ENCODE peak calls at places on chromosome 10, in five cellular contexts. U is stimulated activated CD4-positive, alpha-beta T cell treated with anti-CD3 and anti-CD28 coated beads, Interleukin-4, amount 100 ng/mL, for 24 hours; A is LHCN-M2; E is lung; J is T-helper 22 cell. X is an unnamed sample.
A peak's percentile ranks its signal among the peaks of the same experiment; 100 is the strongest.

GRCh38 chr10:95421782-95422181 is 131.0 kb upstream of the PDLIM1 start:
- DNase-seq in U (no peak), A (no peak), E (no peak), J (no peak), X (no peak)

GRCh38 chr10:121332829-121333765 is 265.1 kb downstream of the FGFR2 start:
- DNase-seq in U (no peak), A (no peak), E (no peak), J (no peak), X (no peak)

GRCh38 chr10:85922363-85923129 is 444.0 kb downstream of the GRID1 start:
- DNase-seq in U (no peak), A (no peak), E (peak; percentile 25), J (no peak), X (no peak)

GRCh38 chr10:4809156-4809555 is 16.9 kb upstream of the AKR1E2 start:
- DNase-seq in U (no peak), A (no peak), E (no peak), J (no peak), X (no peak)

GRCh38 chr10:78335691-78336401 is 302.2 kb downstream of the RPS24 start:
- DNase-seq in U (no peak), A (peak; percentile 96), E (no peak), J (no peak), X (no peak)

GRCh38 chr10:29023678-29024077 is 265.2 kb upstream of the LYZL1 start:
- DNase-seq in U (no peak), A (peak; percentile 33), E (no peak), J (no peak), X (no peak)

GRCh38 chr10:85977642-85978041 is 389.0 kb downstream of the GRID1 start:
- DNase-seq in U (no peak), A (no peak), E (no peak), J (no peak), X (no peak)

GRCh38 chr10:55629792-55630490 is 731.1 kb downstream of the ZWINT start:
- DNase-seq in U (no peak), A (no peak), E (no peak), J (no peak), X (no peak)

GRCh38 chr10:50623299-50624153 is at the start of gene SGMS1:
- DNase-seq in U (peak; percentile 80), A (peak; percentile 81), E (peak; percentile 87), J (peak; percentile 62), X (peak; percentile 69)

GRCh38 chr10:96641396-96641795 is 54.6 kb upstream of the TM9SF3 start:
- DNase-seq in U (no peak), A (no peak), E (no peak), J (no peak), X (no peak)

GRCh38 chr10:97399843-97400545 is 1.1 kb downstream of the RRP12 start:
- DNase-seq in U (peak; percentile 51), A (peak; percentile 80), E (peak; percentile 52), J (no peak), X (no peak)

GRCh38 chr10:125520968-125521367 is 162.0 kb downstream of the TEX36 start:
- DNase-seq in U (no peak), A (no peak), E (no peak), J (no peak), X (no peak)

GRCh38 chr10:7329219-7329618 is 81.6 kb downstream of the SFMBT2 start:
- DNase-seq in U (no peak), A (no peak), E (no peak), J (no peak), X (no peak)

GRCh38 chr10:133160813-133161471 is 923 bp downstream of the KNDC1 start:
- DNase-seq in U (no peak), A (no peak), E (no peak), J (no peak), X (no peak)

GRCh38 chr10:47291682-47292081 is 8.3 kb upstream of the GDF10 start:
- DNase-seq in U (no peak), A (no peak), E (no peak), J (no peak), X (no peak)

GRCh38 chr10:8242295-8242872 is 187.9 kb downstream of the GATA3 start:
- DNase-seq in U (peak; percentile 53), A (no peak), E (no peak), J (peak; percentile 21), X (no peak)

GRCh38 chr10:78267598-78267997 is 233.9 kb downstream of the RPS24 start:
- DNase-seq in U (no peak), A (peak; percentile 51), E (no peak), J (no peak), X (no peak)

GRCh38 chr10:100238429-100238828 is 9.0 kb upstream of the CHUK start:
- DNase-seq in U (no peak), A (no peak), E (no peak), J (no peak), X (no peak)

GRCh38 chr10:23344251-23344841 is at the start of gene C10orf67:
- DNase-seq in U (peak; percentile 21), A (no peak), E (peak; percentile 30), J (peak; percentile 41), X (peak; percentile 26)

GRCh38 chr10:62062752-62063512 is 161.4 kb downstream of the ARID5B start:
- DNase-seq in U (no peak), A (no peak), E (no peak), J (no peak), X (no peak)

GRCh38 chr10:95266674-95267095 is 24.1 kb downstream of the PDLIM1 start:
- DNase-seq in U (no peak), A (peak; percentile 81), E (no peak), J (no peak), X (no peak)

GRCh38 chr10:63054889-63055606 is 78.1 kb upstream of the NRBF2 start:
- DNase-seq in U (no peak), A (no peak), E (no peak), J (no peak), X (no peak)

GRCh38 chr10:26334232-26334931 is 103.8 kb upstream of the APBB1IP start:
- DNase-seq in U (no peak), A (no peak), E (no peak), J (no peak), X (no peak)

GRCh38 chr10:79345241-79346011 is 1.8 kb upstream of the PPIF start:
- DNase-seq in U (no peak), A (no peak), E (no peak), J (no peak), X (no peak)

GRCh38 chr10:121687094-121687850 is 89.0 kb upstream of the FGFR2 start:
- DNase-seq in U (no peak), A (no peak), E (no peak), J (no peak), X (no peak)

GRCh38 chr10:110893559-110894179 is 21.9 kb downstream of the PDCD4 start:
- DNase-seq in U (peak; percentile 12), A (peak; percentile 56), E (no peak), J (no peak), X (no peak)

GRCh38 chr10:119967066-119967465 is 74.5 kb downstream of the SEC23IP start:
- DNase-seq in U (no peak), A (no peak), E (no peak), J (no peak), X (no peak)

GRCh38 chr10:87712913-87713616 is 53.4 kb downstream of the PAPSS2 start:
- DNase-seq in U (no peak), A (no peak), E (no peak), J (no peak), X (no peak)

GRCh38 chr10:58335306-58336005 is 650 bp downstream of the UBE2D1 start:
- DNase-seq in U (peak; percentile 14), A (peak; percentile 56), E (peak; percentile 37), J (no peak), X (no peak)

GRCh38 chr10:48698971-48699627 is 14.4 kb downstream of the WDFY4 start:
- DNase-seq in U (no peak), A (no peak), E (no peak), J (no peak), X (no peak)

GRCh38 chr10:121324678-121325213 is 273.5 kb downstream of the FGFR2 start:
- DNase-seq in U (no peak), A (no peak), E (peak; percentile 34), J (no peak), X (no peak)

GRCh38 chr10:124628676-124629021 is 115.5 kb downstream of the FAM53B start:
- DNase-seq in U (no peak), A (no peak), E (no peak), J (no peak), X (no peak)

GRCh38 chr10:29370612-29371092 is 81.8 kb downstream of the LYZL1 start:
- DNase-seq in U (no peak), A (peak; percentile 20), E (no peak), J (no peak), X (no peak)

GRCh38 chr10:127845756-127846155 is 47.0 kb downstream of the CLRN3 start:
- DNase-seq in U (no peak), A (no peak), E (no peak), J (no peak), X (no peak)

GRCh38 chr10:43140414-43140813 is 2.2 kb downstream of the CSGALNACT2 start:
- DNase-seq in U (no peak), A (peak; percentile 94), E (no peak), J (no peak), X (no peak)

GRCh38 chr10:10778959-10779358 is 238.7 kb upstream of the CELF2 start:
- DNase-seq in U (no peak), A (no peak), E (no peak), J (no peak), X (no peak)

GRCh38 chr10:44946201-44946600 is 13.4 kb upstream of the RASSF4 start:
- DNase-seq in U (no peak), A (peak; percentile 55), E (no peak), J (no peak), X (no peak)

GRCh38 chr10:108582387-108582786 is 1340.9 kb downstream of the XPNPEP1 start:
- DNase-seq in U (no peak), A (no peak), E (no peak), J (no peak), X (no peak)

GRCh38 chr10:14185501-14186045 is 145.2 kb downstream of the FRMD4A start:
- DNase-seq in U (peak; percentile 78), A (peak; percentile 94), E (no peak), J (peak; percentile 7), X (peak; percentile 37)

GRCh38 chr10:14543048-14543903 is 212.6 kb upstream of the FRMD4A start:
- DNase-seq in U (peak; percentile 51), A (no peak), E (no peak), J (no peak), X (no peak)